ENCODE peak calls at places on chromosomes 12 and 14, in six cellular contexts. E, S, Y, O, L and V are unnamed samples.

GRCh38 chr14:64983439-64984310 is 3.0 kb upstream of the FNTB start:
- DNase-seq in Y (no peak), O (no peak), L (no peak), S (no peak), E (no peak), V (peak)

GRCh38 chr14:70685480-70686197 is 43.9 kb downstream of the TTC9 start:
- DNase-seq in E (no peak), S (no peak), L (no peak), O (no peak), Y (no peak), V (no peak)

GRCh38 chr12:69648476-69648875 is 37.8 kb upstream of the LRRC10 start:
- DNase-seq in E (no peak), L (no peak), O (no peak), S (no peak), Y (no peak), V (no peak)

GRCh38 chr12:29783773-29784666 is at the start of gene TMTC1:
- DNase-seq in Y (peak), L (peak), S (no peak), O (no peak), E (peak), V (no peak)

GRCh38 chr12:130098301-130099005 is 63.8 kb upstream of the FZD10 start:
- DNase-seq in E (no peak), Y (no peak), S (no peak), O (no peak), L (no peak), V (no peak)

GRCh38 chr14:57182760-57183503 is 85.8 kb downstream of the EXOC5 start:
- DNase-seq in Y (peak), E (no peak), S (no peak), L (no peak), O (no peak), V (peak)

GRCh38 chr12:5248230-5248629 is 183.7 kb upstream of the NTF3 start:
- DNase-seq in S (no peak), L (no peak), Y (no peak), O (no peak), E (no peak), V (no peak)

GRCh38 chr14:70254476-70254961 is 65.8 kb upstream of the SLC8A3 start:
- DNase-seq in S (peak), O (no peak), L (peak), E (peak), Y (peak), V (peak)

GRCh38 chr12:53743277-53744129 is 8.3 kb downstream of the CISTR start:
- DNase-seq in L (peak), Y (peak), E (peak), S (peak), O (no peak), V (peak)

GRCh38 chr12:111361073-111361716 is 7.7 kb downstream of the PHETA1 start:
- DNase-seq in L (no peak), S (no peak), O (no peak), E (no peak), Y (no peak), V (no peak)

GRCh38 chr14:91255026-91255695 is 10.7 kb upstream of the GPR68 start:
- DNase-seq in E (no peak), Y (no peak), O (no peak), L (peak), S (no peak), V (no peak)

GRCh38 chr12:47947273-47947672 is 16.1 kb upstream of the TMEM106C start:
- DNase-seq in L (no peak), O (no peak), E (no peak), Y (no peak), S (no peak), V (no peak)